ENCODE peak calls at places on chromosomes 16 and 17, in eight cellular contexts. O is A549, C is tibial nerve, D is thoracic aorta, L is brain microvascular endothelial cell, A is prostate gland, H is substantia nigra, G is mammary epithelial cell. V is an unnamed sample.

GRCh38 chr16:81071816-81072215 is 5.2 kb downstream of the C16orf46 start:
- DNase-seq in L (peak), O (peak), A (no peak), H (no peak), G (peak), D (no peak), C (no peak), V (peak)

GRCh38 chr17:74522381-74523090 is 8.7 kb downstream of the CD300LB start:
- DNase-seq in D (no peak), C (no peak), L (no peak), H (no peak), A (no peak), G (no peak), O (no peak), V (no peak)

GRCh38 chr17:71098071-71098470 is 928.7 kb downstream of the KCNJ2 start:
- DNase-seq in D (no peak), H (no peak), L (no peak), A (no peak), O (no peak), C (no peak), G (no peak), V (no peak)

GRCh38 chr17:17663160-17664072 is 17.8 kb upstream of the RAI1 start:
- DNase-seq in L (peak), H (no peak), G (peak), A (no peak), D (peak), O (peak), C (no peak), V (peak)

GRCh38 chr16:82655315-82655714 is 28.5 kb downstream of the CDH13 start:
- DNase-seq in O (no peak), L (peak), H (no peak), C (no peak), A (no peak), D (no peak), G (no peak), V (no peak)

GRCh38 chr16:84307209-84307954 is 12.7 kb downstream of the WFDC1 start:
- DNase-seq in G (no peak), D (no peak), O (no peak), L (no peak), A (no peak), C (no peak), H (no peak), V (no peak)

GRCh38 chr17:73363788-73364522 is 52.2 kb upstream of the CDC42EP4 start:
- DNase-seq in L (no peak), H (no peak), D (no peak), O (no peak), C (no peak), A (no peak), G (no peak), V (no peak)

GRCh38 chr17:67374329-67375053 is 2.6 kb upstream of the PITPNC1 start:
- DNase-seq in D (peak), H (no peak), L (peak), G (peak), O (peak), C (peak), A (peak), V (peak)

GRCh38 chr16:66486199-66486772 is 59.2 kb downstream of the BEAN1 start:
- DNase-seq in H (no peak), O (no peak), C (no peak), A (no peak), G (no peak), D (no peak), L (no peak), V (no peak)

GRCh38 chr16:80319181-80319580 is 221.6 kb upstream of the DYNLRB2 start:
- DNase-seq in A (no peak), L (no peak), O (no peak), D (no peak), H (no peak), C (no peak), G (peak), V (no peak)

GRCh38 chr17:80227666-80228065 is 7.4 kb downstream of the SLC26A11 start:
- DNase-seq in C (no peak), H (no peak), G (no peak), L (no peak), D (no peak), A (no peak), O (no peak), V (no peak)

GRCh38 chr16:5490499-5490898 is 392.9 kb upstream of the EEF2KMT start:
- DNase-seq in L (no peak), O (peak), D (no peak), G (no peak), C (no peak), A (peak), H (no peak), V (no peak)

GRCh38 chr17:77995146-77995852 is 36.8 kb downstream of the TNRC6C start:
- DNase-seq in O (no peak), D (no peak), C (no peak), A (no peak), H (no peak), L (no peak), G (no peak), V (no peak)

GRCh38 chr16:75042423-75043174 is 43.8 kb downstream of the ZNRF1 start:
- DNase-seq in L (no peak), H (no peak), G (no peak), D (no peak), O (no peak), A (no peak), C (no peak), V (no peak)

GRCh38 chr17:43338886-43339516 is 59.8 kb upstream of the ARL4D start:
- DNase-seq in A (peak), G (peak), L (peak), D (no peak), C (peak), O (peak), H (no peak), V (no peak)

GRCh38 chr17:49390548-49391324 is 23.9 kb downstream of the PHB1 start:
- DNase-seq in G (no peak), O (no peak), C (no peak), H (no peak), D (no peak), A (peak), L (no peak), V (no peak)

GRCh38 chr17:78991906-78992532 is 12.3 kb upstream of the LGALS3BP start:
- DNase-seq in L (no peak), C (peak), O (no peak), A (no peak), G (no peak), H (no peak), D (no peak), V (no peak)

GRCh38 chr16:68658974-68659360 is 13.9 kb downstream of the CDH3 start:
- DNase-seq in O (no peak), D (no peak), H (no peak), G (no peak), C (no peak), A (no peak), L (no peak), V (no peak)

GRCh38 chr17:51147641-51148040 is 5.7 kb upstream of the NME1 start:
- DNase-seq in D (no peak), L (no peak), C (no peak), A (no peak), H (no peak), G (peak), O (no peak), V (no peak)

GRCh38 chr17:4247981-4248388 is 15.8 kb downstream of the ANKFY1 start:
- DNase-seq in O (no peak), C (no peak), G (peak), D (no peak), H (no peak), A (peak), L (no peak), V (peak)

GRCh38 chr16:31130899-31131298 is 4.6 kb downstream of the PRSS8 start:
- DNase-seq in C (no peak), A (peak), D (no peak), L (no peak), G (peak), O (no peak), H (no peak), V (peak)

GRCh38 chr16:31129568-31130335 is 5.8 kb downstream of the PRSS8 start:
- DNase-seq in A (peak), O (no peak), H (no peak), L (no peak), C (no peak), D (no peak), G (peak), V (no peak)

GRCh38 chr16:31130336-31130812 is 5.2 kb downstream of the PRSS8 start:
- DNase-seq in O (no peak), C (no peak), A (no peak), H (no peak), L (no peak), D (no peak), G (no peak), V (no peak)

GRCh38 chr16:31127182-31127581 is 8.3 kb downstream of the PRSS8 start:
- DNase-seq in G (no peak), H (no peak), C (no peak), O (no peak), A (no peak), D (no peak), L (no peak), V (no peak)

GRCh38 chr16:31128711-31129567 is 6.6 kb downstream of the PRSS8 start:
- DNase-seq in C (no peak), H (no peak), A (no peak), O (no peak), G (no peak), L (no peak), D (no peak), V (no peak)
- H3K27ac ChIP-seq in C (peak), H (peak), A (peak), O (no peak), G (no peak), L (no peak), D (no peak), V (peak)

GRCh38 chr16:13631916-13632315 is 288.0 kb upstream of the ERCC4 start:
- DNase-seq in G (no peak), H (no peak), O (no peak), L (no peak), A (no peak), D (no peak), C (no peak), V (no peak)

GRCh38 chr16:13633381-13633861 is 286.5 kb upstream of the ERCC4 start:
- DNase-seq in C (no peak), L (no peak), H (no peak), G (no peak), D (no peak), A (no peak), O (no peak), V (no peak)

GRCh38 chr16:13629704-13630103 is 290.2 kb upstream of the ERCC4 start:
- DNase-seq in H (no peak), C (no peak), D (no peak), O (no peak), A (no peak), L (no peak), G (no peak), V (no peak)

GRCh38 chr16:13631213-13631767 is 288.7 kb upstream of the ERCC4 start:
- DNase-seq in H (no peak), C (no peak), G (no peak), A (no peak), O (no peak), L (no peak), D (no peak), V (no peak)

DNA sequence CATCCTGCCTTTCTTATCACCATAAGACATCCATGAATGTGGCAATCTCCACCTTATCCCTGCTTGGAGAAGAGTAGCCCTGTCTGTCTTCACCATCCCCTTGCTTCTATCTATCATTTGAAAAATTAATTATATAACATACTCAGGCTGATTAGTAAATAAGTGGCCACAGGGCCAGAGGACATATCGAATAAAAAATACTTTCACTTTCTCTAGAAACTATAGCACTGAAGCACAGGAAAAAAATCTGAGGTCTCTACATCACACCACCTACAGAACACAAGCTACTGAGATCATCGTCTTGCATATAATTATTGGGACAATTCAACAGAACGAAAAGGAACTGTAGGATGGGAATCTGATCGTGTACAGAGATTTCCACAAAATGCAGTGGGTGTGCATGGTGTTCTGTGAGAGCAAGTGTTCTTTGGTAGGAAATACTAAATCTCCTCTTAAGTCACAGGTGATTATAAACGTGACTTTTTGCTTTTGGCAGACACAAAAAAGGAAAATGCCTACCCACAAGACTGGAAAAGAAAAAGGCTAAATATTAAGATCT is 289.6 kb upstream of the ERCC4 start:
- DNase-seq in O (no peak), A (no peak), D (no peak), H (no peak), G (no peak), C (no peak), L (no peak), V (no peak)
- H3K27ac ChIP-seq in O (no peak), A (no peak), D (no peak), H (no peak), G (no peak), C (no peak), L (no peak), V (no peak)

DNA sequence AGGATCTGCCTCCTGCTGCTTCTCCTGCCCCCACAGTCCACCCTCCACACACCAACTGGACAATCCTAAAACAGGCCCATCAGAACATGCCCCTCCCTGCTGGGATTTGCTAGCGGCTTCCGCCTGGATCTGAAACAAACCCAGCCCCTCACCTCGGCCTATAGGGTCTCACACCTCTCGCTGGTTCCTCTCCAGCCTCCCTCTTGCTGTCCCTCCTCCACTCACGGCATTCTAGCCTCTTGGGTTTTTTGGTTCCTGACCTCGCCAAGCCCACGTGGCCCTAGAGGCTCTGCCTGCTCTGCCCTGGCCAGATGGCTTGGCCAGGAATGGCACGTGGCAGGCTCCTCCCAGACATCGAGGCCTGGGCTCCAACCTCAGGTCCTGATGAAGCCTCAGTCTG is 15.7 kb upstream of the MTSS2 start:
- DNase-seq in G (no peak), A (no peak), O (no peak), D (no peak), H (no peak), L (no peak), C (no peak), V (no peak)
- H3K27ac ChIP-seq in G (no peak), A (peak), O (no peak), D (peak), H (peak), L (no peak), C (peak), V (peak)

DNA sequence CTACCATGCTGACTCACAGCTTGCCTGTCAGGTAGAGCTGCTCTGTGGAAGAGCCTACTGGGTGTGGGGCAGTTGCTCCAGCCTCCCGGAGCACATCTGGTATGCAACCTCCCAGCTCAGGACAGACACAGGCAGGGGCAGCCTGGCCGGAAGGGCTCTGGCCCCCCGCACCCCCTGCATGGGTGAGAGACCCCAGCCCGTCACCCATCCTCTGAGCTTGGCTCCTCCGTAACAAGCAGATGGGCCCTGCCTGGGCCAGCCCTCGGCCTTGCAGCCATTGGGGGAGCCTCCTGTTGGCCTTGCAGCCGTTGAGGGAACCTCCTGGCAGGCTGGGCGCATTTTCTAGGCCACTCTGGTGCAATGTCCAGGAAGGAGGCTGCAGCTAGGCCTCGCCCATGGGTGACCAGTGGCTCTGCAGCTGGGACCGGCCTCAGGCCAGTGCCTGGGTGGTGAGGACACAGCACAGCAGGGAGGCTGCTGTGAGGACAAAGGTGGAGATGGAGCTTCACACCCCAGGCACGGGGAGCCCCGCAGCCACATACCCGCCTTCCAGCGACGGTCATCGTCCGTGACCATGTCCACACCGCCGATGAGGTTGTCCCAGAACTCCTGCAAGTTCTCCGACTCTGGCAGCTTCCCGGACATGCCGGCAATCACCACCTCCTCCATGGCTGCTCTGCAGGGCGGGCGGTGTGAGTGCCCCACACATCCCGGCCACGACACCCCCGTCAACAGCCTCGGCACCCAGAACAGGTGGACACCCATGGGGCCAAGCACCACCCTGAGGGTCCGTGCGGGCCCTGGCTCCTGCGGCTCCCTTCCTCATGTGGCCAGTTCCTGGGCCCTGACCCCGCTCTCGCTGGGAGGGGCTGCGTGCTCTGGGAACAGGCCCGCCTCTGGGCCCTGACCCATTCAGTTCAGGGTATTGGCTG is 2.0 kb downstream of the FASN start:
- DNase-seq in D (no peak), L (no peak), C (no peak), A (no peak), O (no peak), H (no peak), G (peak), V (peak)
- H3K27ac ChIP-seq in D (no peak), L (no peak), C (peak), A (peak), O (peak), H (peak), G (no peak), V (peak)

GRCh38 chr16:23320695-23321094 is 18.6 kb downstream of the SCNN1B start:
- DNase-seq in D (no peak), C (no peak), L (no peak), H (no peak), O (no peak), G (no peak), A (no peak), V (no peak)
- H3K27ac ChIP-seq in D (no peak), C (no peak), L (no peak), H (no peak), O (no peak), G (no peak), A (no peak), V (no peak)

DNA sequence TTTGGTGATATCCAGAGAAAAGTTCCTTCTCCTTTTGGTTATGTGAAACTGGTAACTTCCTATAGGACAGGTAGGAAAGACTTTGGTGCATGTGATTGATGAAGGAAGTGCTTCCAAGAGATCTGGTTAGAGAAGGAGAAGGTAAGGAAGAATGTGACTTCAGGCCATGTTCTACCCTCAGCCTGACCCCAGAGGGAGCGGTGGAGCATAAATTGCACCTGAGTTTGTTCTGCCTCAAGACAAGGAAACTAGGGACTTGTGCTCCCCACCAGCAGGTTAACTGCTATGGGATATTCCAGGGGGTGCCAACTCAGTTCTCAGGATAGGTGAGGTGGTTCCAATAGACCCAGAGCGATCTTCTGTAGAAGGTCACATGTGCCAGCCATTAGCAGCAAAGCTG is 299.3 kb upstream of the XYLT1 start:
- DNase-seq in C (no peak), A (no peak), L (no peak), H (no peak), G (no peak), D (no peak), O (no peak), V (no peak)
- H3K27ac ChIP-seq in C (no peak), A (no peak), L (no peak), H (no peak), G (no peak), D (no peak), O (no peak), V (no peak)

DNA sequence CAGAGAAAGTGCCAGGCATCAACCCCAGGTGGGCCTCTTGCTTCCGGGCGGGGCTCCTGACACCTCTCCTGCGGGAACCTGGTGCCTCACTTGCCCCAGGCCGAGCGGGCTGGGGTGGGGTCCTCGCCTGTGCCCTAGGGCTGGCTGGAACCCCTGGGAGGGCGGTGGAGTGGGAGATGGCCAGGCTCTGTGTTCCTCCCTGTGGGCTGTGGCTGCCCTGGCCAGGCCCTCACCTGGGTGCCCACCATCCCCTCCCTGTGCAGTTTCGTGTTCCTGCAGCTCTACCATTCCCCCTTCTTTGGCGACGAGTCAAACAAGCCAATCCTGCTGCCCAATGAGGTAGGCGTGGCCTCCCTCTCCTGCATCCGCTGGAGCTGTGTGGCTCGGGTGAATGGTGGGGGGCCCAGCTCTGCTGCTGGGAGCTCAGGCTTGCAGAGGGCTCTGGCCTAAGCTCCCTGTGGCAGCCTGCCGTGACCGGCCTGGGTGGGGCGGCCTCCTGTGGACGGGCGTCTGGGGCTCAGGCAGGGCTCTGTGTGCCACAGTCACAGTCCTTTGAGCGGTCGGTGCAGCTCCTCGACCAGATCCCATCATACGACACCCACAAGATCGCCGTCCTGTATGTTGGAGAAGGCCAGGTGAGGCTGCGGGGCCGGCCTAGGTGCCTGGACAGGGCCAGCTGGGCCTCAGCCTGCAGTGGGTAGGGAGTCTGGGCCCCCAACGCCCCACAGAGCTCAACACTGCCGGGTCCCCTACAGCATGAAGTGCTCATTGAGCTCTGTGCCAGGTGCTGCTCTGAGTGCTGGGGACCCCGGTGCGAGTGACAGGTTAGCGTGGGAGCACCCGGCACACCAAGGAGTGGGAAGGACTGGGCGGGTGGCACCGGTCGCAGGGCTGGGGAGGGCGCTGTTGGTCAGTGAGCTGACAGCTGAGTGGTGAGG is 37.2 kb downstream of the TSC2 start:
- DNase-seq in O (no peak), G (no peak), D (no peak), A (no peak), C (no peak), L (no peak), H (no peak), V (no peak)
- H3K27ac ChIP-seq in O (peak), G (no peak), D (no peak), A (peak), C (peak), L (no peak), H (no peak), V (peak)